ENCODE peak calls at places on chromosomes 1 and 21, in four cellular contexts. E is pancreas, S is psoas muscle, X is Peyer's patch. P is an unnamed sample. For H3K9me3, the result is how much of the 10 kb centered on the place peaks cover.

GRCh38 chr21:36388835-36389234 is 3.6 kb downstream of the CHAF1B start:
- DNase-seq in E (peak), S (no peak), X (no peak), P (no peak)

GRCh38 chr1:168179411-168180147 is 817 bp downstream of the TIPRL start:
- DNase-seq in E (no peak), S (no peak), X (no peak), P (no peak)

GRCh38 chr1:54709547-54710292 is 5.9 kb upstream of the TTC4 start:
- DNase-seq in E (no peak), S (no peak), X (no peak), P (no peak)

GRCh38 chr1:212507361-212507760 is 74.6 kb downstream of the NENF start:
- DNase-seq in E (no peak), S (no peak), X (no peak), P (no peak)

GRCh38 chr1:235423214-235423652 is 56.0 kb downstream of the TBCE start:
- DNase-seq in E (no peak), S (no peak), X (no peak), P (peak)

GRCh38 chr1:20194770-20195463 is 8.6 kb upstream of the PLA2G2C start:
- DNase-seq in E (peak), S (peak), X (peak), P (peak)

GRCh38 chr21:14243877-14244276 is 27.9 kb downstream of the RBM11 start:
- DNase-seq in E (no peak), S (no peak), X (no peak), P (no peak)

GRCh38 chr1:113874017-113874879 is 2.7 kb upstream of the PTPN22 start:
- DNase-seq in E (peak), S (no peak), X (peak), P (no peak)

GRCh38 chr21:45053561-45053960 is 20.8 kb upstream of the ADARB1 start:
- DNase-seq in E (no peak), S (no peak), X (no peak), P (no peak)

GRCh38 chr21:31983120-31983519 is 110.3 kb downstream of the HUNK start:
- DNase-seq in E (peak), S (no peak), X (no peak), P (no peak)

GRCh38 chr1:15100369-15101111 is 53.0 kb upstream of the TMEM51 start:
- DNase-seq in E (peak), S (no peak), X (no peak), P (peak)

GRCh38 chr1:209850342-209850979 is 22.7 kb downstream of the UTP25 start:
- DNase-seq in E (no peak), S (no peak), X (peak), P (no peak)

GRCh38 chr1:209844695-209845404 is 17.1 kb downstream of the UTP25 start:
- DNase-seq in E (no peak), S (no peak), X (no peak), P (no peak)

GRCh38 chr1:209840611-209841010 is 12.8 kb downstream of the UTP25 start:
- DNase-seq in E (no peak), S (no peak), X (no peak), P (no peak)

GRCh38 chr1:209849388-209849787 is 21.6 kb downstream of the UTP25 start:
- DNase-seq in E (no peak), S (no peak), X (no peak), P (no peak)

DNA sequence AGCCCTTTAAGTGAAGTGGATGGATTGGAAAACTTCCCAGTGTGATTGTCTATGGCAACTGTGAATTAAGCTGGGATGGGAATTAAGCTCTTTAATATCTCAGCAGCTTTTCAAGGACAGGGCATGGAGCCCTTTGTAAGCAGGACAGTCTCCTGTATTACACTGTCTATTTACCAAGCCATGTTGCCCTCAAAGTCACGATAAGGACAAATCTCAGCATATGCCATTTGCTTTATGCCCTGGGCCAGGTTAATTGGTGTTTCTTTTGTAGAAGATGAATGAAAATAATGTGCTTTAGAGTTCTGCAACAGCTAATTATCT is 17.6 kb downstream of the UTP25 start:
- DNase-seq in E (no peak), S (no peak), X (no peak), P (no peak)
- H3K27ac ChIP-seq in E (no peak), S (no peak), X (no peak), P (no peak)

DNA sequence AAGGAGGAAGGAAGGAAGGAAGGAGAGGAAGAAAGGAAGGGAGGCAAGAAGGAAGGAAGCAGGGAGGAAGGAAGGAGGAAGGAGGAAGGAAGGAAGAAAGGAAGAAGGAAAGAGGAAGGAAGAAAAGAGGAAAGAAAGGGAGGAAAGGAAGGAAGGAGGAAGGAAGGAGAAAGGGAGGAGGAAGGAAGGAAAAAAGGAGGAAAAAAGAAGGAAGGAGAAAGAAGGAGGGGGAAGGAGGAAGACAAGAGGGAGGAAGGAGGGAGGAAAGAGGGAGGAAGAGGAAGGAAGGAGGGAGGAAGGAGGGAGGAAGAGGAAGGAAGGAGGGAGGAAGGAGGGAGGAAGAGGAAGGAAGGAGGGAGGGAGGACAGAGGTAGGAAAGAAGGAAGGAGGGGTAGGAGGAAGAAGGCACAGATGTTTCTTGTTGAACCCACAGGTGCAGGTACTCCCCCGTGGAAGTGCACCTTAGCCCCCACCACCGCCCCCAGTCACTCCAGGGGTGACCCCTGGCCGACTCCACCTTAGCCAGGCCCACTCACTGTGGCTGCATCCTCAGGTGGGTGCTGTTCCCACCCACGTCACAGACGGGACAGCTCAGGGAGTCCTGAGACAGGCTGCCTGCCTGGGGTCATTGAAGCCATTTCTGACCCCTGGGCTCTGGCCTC is 57.9 kb upstream of the TTC34 start:
- DNase-seq in E (no peak), S (peak), X (no peak), P (no peak)
- H3K9me3 ChIP-seq in E (under half), S (under half), X (under half), P (under half)

DNA sequence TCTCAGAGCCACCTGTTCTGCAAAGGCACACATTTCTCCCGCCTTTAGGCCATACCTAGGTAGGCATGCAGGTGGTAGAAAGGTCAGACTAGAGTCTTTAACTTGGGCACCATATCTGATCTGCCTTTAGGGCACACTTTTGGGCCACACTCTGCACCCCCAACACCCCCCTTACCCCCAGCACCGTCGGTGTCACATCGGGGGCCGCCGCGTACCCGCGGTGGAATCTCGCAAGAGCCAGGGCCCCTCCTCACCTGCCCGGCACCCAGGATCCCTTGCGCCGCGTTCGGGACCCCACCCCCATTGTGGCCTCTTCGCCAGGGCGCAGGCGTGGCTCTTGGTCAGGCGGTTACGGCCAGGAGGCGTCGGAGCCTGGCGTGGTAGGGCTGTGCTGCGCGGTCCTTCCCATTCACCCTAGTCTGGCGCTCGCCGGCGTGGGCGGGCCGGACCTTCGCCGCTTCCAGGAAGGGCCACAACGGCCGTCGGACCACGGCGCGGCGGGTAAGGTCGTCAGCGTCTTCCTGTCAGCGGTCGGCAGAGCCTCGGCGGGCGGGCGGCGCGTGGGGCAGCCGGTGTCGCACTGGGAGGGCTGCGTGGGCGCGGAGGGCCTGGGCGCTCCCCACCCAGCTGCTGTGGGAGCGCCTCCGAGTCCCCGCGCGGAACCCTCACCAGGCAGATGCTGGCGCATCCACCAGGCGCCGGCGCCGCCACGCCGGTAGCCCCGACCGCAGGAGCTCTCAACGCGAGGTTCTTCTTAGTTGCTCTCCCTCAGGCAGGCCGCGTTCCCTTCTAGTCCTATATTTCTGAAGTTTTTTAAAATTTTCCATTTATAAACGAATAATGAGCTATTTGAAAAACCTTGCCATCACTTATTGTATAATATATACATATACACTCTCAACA is at the start of gene DNAH14:
- DNase-seq in E (peak), S (peak), X (no peak), P (no peak)
- TF ChIP-seq CTCF in E (no peak), S (no peak), X (no peak), P (no peak)

GRCh38 chr1:110872745-110873435 is at the start of gene CD53:
- DNase-seq in E (no peak), S (no peak), X (peak), P (peak)

GRCh38 chr1:110872366-110872744 is 593 bp upstream of the CD53 start:
- DNase-seq in E (no peak), S (no peak), X (peak), P (no peak)

GRCh38 chr1:110874303-110875215 is 1.6 kb downstream of the CD53 start:
- DNase-seq in E (no peak), S (no peak), X (no peak), P (no peak)

GRCh38 chr1:110873856-110874255 is 908 bp downstream of the CD53 start:
- DNase-seq in E (no peak), S (no peak), X (no peak), P (no peak)

DNA sequence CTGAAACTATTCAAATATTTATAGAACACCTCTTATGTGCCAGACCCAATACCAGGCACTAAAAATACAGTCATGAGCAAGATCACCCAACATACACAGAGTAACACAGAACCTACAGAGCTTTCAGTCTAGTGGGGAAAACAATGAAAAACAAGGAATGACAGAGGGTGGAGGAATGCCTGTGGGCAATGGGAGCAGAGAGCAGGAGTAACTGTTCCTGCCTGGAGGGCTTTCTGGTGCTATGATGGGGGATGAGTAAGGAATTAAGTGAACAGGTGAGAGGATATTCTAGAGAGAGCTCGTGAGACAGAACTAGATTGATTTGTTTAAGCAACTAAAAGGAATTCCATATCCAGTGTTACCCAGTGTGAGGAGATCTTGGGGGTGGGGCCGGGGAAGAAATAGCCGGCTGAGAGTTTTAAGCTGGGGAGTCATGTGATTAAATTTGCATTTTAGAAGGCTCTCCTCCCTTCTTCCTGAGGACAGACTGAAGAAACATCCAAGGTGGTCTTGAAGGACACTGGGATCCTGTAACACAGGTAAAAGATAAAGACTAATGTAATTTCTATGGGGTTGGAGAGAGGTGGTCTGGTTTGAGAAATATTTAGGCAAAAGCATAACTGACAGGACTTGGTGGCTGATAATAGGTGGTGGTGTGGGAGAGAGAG is 2.1 kb upstream of the CD53 start:
- DNase-seq in E (no peak), S (no peak), X (peak), P (no peak)
- H3K27ac ChIP-seq in E (no peak), S (no peak), X (peak), P (peak)

GRCh38 chr1:12739613-12740012 is 6.4 kb upstream of the CFAP107 start:
- DNase-seq in E (no peak), S (no peak), X (no peak), P (no peak)

GRCh38 chr1:12738934-12739333 is 7.1 kb upstream of the CFAP107 start:
- DNase-seq in E (no peak), S (no peak), X (no peak), P (no peak)

GRCh38 chr1:12734651-12735050 is 11.3 kb upstream of the CFAP107 start:
- DNase-seq in E (no peak), S (no peak), X (no peak), P (no peak)
- H3K9me3 ChIP-seq in E (under half), S (under half), X (under half), P (under half)

P was measured in CD4-positive, alpha-beta T cell.